ENCODE peak calls at places on chromosomes 11 and 22, in nine cellular contexts. H, R, Y, Q, J, X, S, K and M are unnamed samples.

GRCh38 chr22:39773976-39774539 is 119.5 kb downstream of the ENTHD1 start:
- DNase-seq in H (peak; percentile 13), R (no peak), Y (peak; percentile 73), Q (no peak), J (no peak), X (no peak), S (peak; percentile 17), K (no peak), M (no peak)

GRCh38 chr22:26169312-26170111 is at the start of gene SEZ6L:
- DNase-seq in H (no peak), R (no peak), Y (no peak), Q (no peak), J (peak; percentile 90), X (peak; percentile 77), S (no peak), K (no peak), M (peak; percentile 39)

GRCh38 chr11:117851852-117852251 is 24.6 kb downstream of the FXYD6 start:
- DNase-seq in H (no peak), R (no peak), Y (no peak), Q (no peak), J (no peak), X (no peak), S (no peak), K (no peak), M (no peak)

GRCh38 chr11:119254239-119254638 is 48.1 kb downstream of the CBL start:
- DNase-seq in H (no peak), R (no peak), Y (no peak), Q (no peak), J (no peak), X (no peak), S (no peak), K (no peak), M (no peak)

GRCh38 chr11:66080055-66080817 is 10.2 kb downstream of the PACS1 start:
- DNase-seq in H (peak; percentile 54), R (peak; percentile 34), Y (no peak), Q (no peak), J (no peak), X (no peak), S (peak; percentile 21), K (peak; percentile 24), M (no peak)

GRCh38 chr22:27252282-27253049 is 549.1 kb downstream of the MN1 start:
- DNase-seq in H (no peak), R (no peak), Y (no peak), Q (no peak), J (no peak), X (no peak), S (peak; percentile 47), K (no peak), M (peak; percentile 33)

GRCh38 chr22:26471522-26471921 is 12.1 kb downstream of the HPS4 start:
- DNase-seq in H (no peak), R (peak; percentile 31), Y (no peak), Q (no peak), J (no peak), X (no peak), S (peak; percentile 92), K (peak; percentile 47), M (no peak)

GRCh38 chr11:59616396-59616982 is 915 bp upstream of the OSBP start:
- DNase-seq in H (no peak), R (peak; percentile 6), Y (no peak), Q (no peak), J (no peak), X (peak; percentile 98), S (no peak), K (no peak), M (no peak)

GRCh38 chr11:83666149-83666548 is 380.0 kb upstream of the CCDC90B start:
- DNase-seq in H (no peak), R (no peak), Y (no peak), Q (no peak), J (no peak), X (no peak), S (no peak), K (no peak), M (no peak)

GRCh38 chr11:29280452-29280851 is 736.4 kb downstream of the KCNA4 start:
- DNase-seq in H (no peak), R (no peak), Y (no peak), Q (no peak), J (no peak), X (no peak), S (peak; percentile 73), K (no peak), M (no peak)

GRCh38 chr22:47781024-47781423 is 1018.6 kb downstream of the TBC1D22A start:
- DNase-seq in H (no peak), R (no peak), Y (no peak), Q (no peak), J (no peak), X (no peak), S (no peak), K (no peak), M (no peak)

GRCh38 chr11:44593194-44593593 is 27.7 kb downstream of the CD82 start:
- DNase-seq in H (no peak), R (no peak), Y (no peak), Q (no peak), J (peak; percentile 67), X (no peak), S (no peak), K (no peak), M (no peak)

DNA sequence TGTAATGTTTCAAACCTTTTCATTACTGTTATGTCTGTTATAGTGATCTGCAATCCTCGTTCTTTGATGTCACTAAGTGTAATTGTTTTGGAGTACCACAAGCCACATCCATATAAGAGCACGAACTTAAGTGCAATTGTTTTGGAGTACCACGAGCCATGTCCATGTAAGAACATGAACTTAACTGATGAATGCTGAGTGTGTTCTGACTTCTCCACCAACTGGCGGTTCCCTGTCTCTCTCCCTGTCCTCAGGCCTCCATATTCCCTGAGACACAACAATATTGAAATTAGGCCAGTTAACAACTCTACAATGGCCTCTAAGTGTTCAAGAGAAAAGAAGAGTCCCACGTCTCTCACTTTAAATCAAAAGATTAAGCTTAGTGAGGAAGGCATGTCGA is 23.5 kb downstream of the TESMIN start:
- DNase-seq in H (no peak), R (no peak), Y (no peak), Q (no peak), J (no peak), X (no peak), S (peak; percentile 14), K (no peak), M (no peak)
- TF ChIP-seq CTCF in H (no peak), R (no peak), Y (no peak), Q (no peak), J (no peak), X (no peak), S (no peak), K (no peak), M (no peak)

GRCh38 chr11:72722050-72722748 is 30.0 kb downstream of the ARAP1 start:
- DNase-seq in H (peak; percentile 91), R (no peak), Y (no peak), Q (peak; percentile 82), J (peak; percentile 92), X (peak; percentile 96), S (peak; percentile 95), K (peak; percentile 81), M (peak; percentile 80)
- TF ChIP-seq POLR2AphosphoS5 in H (peak; percentile 62), R (no peak), Y (peak; percentile 77), Q (peak; percentile 63), J (peak; percentile 15), X (peak; percentile 87), S (peak; percentile 56), K (peak; percentile 72), M (no peak)

DNA sequence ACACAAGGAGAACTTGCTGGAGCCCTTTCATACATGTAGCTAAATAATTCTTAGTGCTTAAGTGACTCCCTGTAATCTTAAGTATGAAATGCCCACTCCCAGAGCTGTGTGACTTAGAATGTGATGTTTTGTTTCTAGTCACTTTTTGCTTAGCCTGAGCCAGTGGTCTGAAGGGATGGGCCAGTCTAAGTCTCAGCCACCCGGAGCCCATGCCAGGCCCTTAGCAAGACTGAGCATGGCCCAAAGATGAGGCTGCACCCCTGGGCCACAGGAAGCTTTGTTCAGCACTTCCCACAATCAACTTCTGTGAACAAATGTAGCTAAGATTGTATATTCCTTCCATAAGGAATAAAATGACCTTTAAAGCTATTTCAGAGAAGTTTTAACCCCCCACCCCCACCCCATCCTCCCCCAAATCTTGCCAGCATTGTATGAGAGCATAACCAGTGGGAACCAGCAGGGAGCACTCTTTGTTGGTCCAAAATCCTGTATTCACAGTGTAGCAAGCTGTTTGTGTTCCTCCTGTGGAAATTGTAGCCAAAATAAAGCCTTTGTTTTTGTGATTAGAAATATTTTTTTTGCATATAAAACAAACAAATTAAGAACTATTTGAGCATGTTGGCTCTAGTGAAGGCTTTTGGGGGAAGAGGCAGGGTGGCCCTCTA is 73.8 kb upstream of the GAL start:
- DNase-seq in H (no peak), R (no peak), Y (no peak), Q (no peak), J (peak; percentile 67), X (no peak), S (no peak), K (no peak), M (peak; percentile 17)
- TF ChIP-seq CTCF in H (no peak), R (no peak), Y (peak; percentile 7), Q (no peak), J (peak; percentile 53), X (no peak), S (peak; percentile 5), K (peak; percentile 38), M (no peak)

GRCh38 chr11:125347261-125347585 is 148.8 kb downstream of the FEZ1 start:
- DNase-seq in H (no peak), R (no peak), Y (no peak), Q (no peak), J (no peak), X (peak; percentile 38), S (no peak), K (no peak), M (no peak)

GRCh38 chr11:125346565-125347260 is 149.4 kb downstream of the FEZ1 start:
- DNase-seq in H (no peak), R (no peak), Y (no peak), Q (no peak), J (no peak), X (peak; percentile 36), S (no peak), K (no peak), M (no peak)

GRCh38 chr11:125344846-125345705 is 151.0 kb downstream of the FEZ1 start:
- DNase-seq in H (no peak), R (no peak), Y (no peak), Q (no peak), J (no peak), X (peak; percentile 54), S (no peak), K (no peak), M (no peak)

GRCh38 chr11:125343732-125344131 is 152.3 kb downstream of the FEZ1 start:
- DNase-seq in H (no peak), R (no peak), Y (no peak), Q (no peak), J (no peak), X (peak; percentile 62), S (no peak), K (no peak), M (no peak)

DNA sequence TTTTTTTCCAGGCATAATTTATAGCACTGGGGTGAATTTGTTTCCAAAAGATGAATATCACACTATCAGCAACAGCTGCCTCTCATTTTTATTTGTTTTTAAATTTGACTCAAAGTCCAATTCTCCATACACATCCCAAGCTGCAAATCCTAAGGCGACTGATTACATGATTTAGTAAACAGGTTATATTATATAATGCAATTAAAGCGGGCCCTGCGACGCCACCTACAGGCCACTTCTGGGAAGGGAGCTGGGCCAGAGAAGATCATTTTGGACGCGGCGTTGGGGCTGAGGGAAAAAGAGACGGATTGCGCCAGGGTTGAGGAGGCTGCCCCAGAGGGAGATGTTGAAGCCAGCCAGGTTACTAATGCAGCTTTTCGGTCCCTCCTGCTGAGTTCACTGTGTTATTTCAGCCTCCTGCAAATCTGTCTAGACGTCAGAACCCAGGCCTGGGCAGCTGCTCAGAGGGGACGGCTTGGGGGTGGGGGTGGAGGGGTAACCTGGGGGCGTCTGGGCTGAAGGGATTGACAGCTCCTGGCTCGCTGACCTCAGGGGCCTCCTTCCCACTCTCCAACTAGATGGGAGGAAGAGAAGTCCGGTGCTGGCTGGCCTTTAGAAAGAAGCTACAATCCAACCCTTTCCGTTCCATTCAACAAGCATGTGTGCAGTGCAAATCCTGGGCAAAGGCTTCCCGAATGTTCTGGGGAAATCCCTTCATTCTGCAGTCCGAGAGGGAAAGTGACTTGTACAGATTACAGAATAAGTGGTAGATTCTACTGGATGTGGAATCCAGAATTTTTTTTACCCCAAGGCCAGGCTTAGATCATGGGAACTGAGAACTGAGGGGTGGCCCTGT is 150.1 kb downstream of the FEZ1 start:
- DNase-seq in H (peak; percentile 66), R (peak; percentile 15), Y (no peak), Q (peak; percentile 70), J (peak; percentile 84), X (peak; percentile 78), S (peak; percentile 67), K (no peak), M (peak; percentile 43)
- TF ChIP-seq POLR2AphosphoS5 in H (no peak), R (no peak), Y (no peak), Q (no peak), J (no peak), X (no peak), S (no peak), K (no peak), M (no peak)